ENCODE peak calls at places on chromosomes 2 and 18, in eight cellular contexts. J is fibroblast of the aortic adventitia, E is tibial nerve, Y is chondrocyte, I is astrocyte of the spinal cord, X is osteocyte, W is cardiac muscle cell, Q is left ventricle myocardium inferior. T is an unnamed sample.

GRCh38 chr2:240400319-240401161 is 34.9 kb upstream of the GPC1 start:
- DNase-seq in J (no peak), E (no peak), Y (peak; percentile 78), I (no peak), X (peak; percentile 83), W (no peak), Q (no peak), T (peak; percentile 65)

GRCh38 chr2:180622122-180622918 is 358.1 kb upstream of the UBE2E3 start:
- DNase-seq in J (peak; percentile 70), E (no peak), Y (no peak), I (peak; percentile 78), X (no peak), W (no peak), Q (no peak), T (no peak)

GRCh38 chr2:72893594-72894319 is 6.5 kb downstream of the SPR start:
- DNase-seq in J (peak; percentile 65), E (no peak), Y (no peak), I (peak; percentile 66), X (no peak), W (peak; percentile 82), Q (peak; percentile 36), T (no peak)

GRCh38 chr2:188176626-188177025 is 115.0 kb upstream of the GULP1 start:
- DNase-seq in J (no peak), E (no peak), Y (no peak), I (no peak), X (no peak), W (no peak), Q (no peak), T (no peak)

GRCh38 chr2:207530160-207531023 is 630 bp downstream of the CREB1 start:
- DNase-seq in J (peak; percentile 52), E (no peak), Y (peak; percentile 86), I (peak; percentile 53), X (no peak), W (peak; percentile 46), Q (peak; percentile 41), T (no peak)

GRCh38 chr18:21300616-21301200 is 58.7 kb downstream of the GREB1L start:
- DNase-seq in J (no peak), E (no peak), Y (no peak), I (no peak), X (no peak), W (no peak), Q (no peak), T (no peak)

GRCh38 chr2:170255971-170256370 is 78.0 kb downstream of the MYO3B start:
- DNase-seq in J (peak; percentile 61), E (no peak), Y (no peak), I (peak; percentile 16), X (no peak), W (no peak), Q (no peak), T (no peak)

GRCh38 chr18:8657873-8658521 is 47.4 kb upstream of the MTCL1 start:
- DNase-seq in J (peak; percentile 37), E (no peak), Y (no peak), I (peak; percentile 43), X (peak; percentile 83), W (no peak), Q (no peak), T (no peak)

GRCh38 chr2:85799215-85799956 is 45.6 kb downstream of the ATOH8 start:
- DNase-seq in J (no peak), E (no peak), Y (no peak), I (no peak), X (no peak), W (no peak), Q (no peak), T (no peak)

GRCh38 chr2:167335627-167336026 is 447.3 kb downstream of the XIRP2 start:
- DNase-seq in J (no peak), E (no peak), Y (no peak), I (peak; percentile 47), X (no peak), W (no peak), Q (no peak), T (no peak)

GRCh38 chr2:222797308-222797707 is 63.5 kb upstream of the ACSL3 start:
- DNase-seq in J (peak; percentile 84), E (no peak), Y (no peak), I (peak; percentile 39), X (no peak), W (no peak), Q (no peak), T (no peak)

GRCh38 chr2:126634273-126634861 is 21.6 kb upstream of the GYPC start:
- DNase-seq in J (peak; percentile 17), E (no peak), Y (no peak), I (no peak), X (no peak), W (no peak), Q (no peak), T (no peak)

GRCh38 chr2:120703330-120703994 is 32.2 kb upstream of the GLI2 start:
- DNase-seq in J (peak; percentile 85), E (no peak), Y (no peak), I (peak; percentile 70), X (no peak), W (no peak), Q (no peak), T (no peak)

GRCh38 chr2:151091583-151091982 is 170.1 kb downstream of the RBM43 start:
- DNase-seq in J (no peak), E (no peak), Y (no peak), I (no peak), X (no peak), W (no peak), Q (no peak), T (no peak)

GRCh38 chr2:216572582-216573578 is 60.3 kb upstream of the IGFBP2 start:
- DNase-seq in J (peak; percentile 73), E (peak; percentile 60), Y (no peak), I (peak; percentile 56), X (no peak), W (no peak), Q (peak; percentile 88), T (no peak)

GRCh38 chr2:190530211-190530639 is 4.3 kb downstream of the NEMP2 start:
- DNase-seq in J (peak; percentile 91), E (no peak), Y (no peak), I (peak; percentile 37), X (no peak), W (no peak), Q (no peak), T (no peak)

GRCh38 chr2:24360963-24361330 is 611 bp upstream of the ITSN2 start:
- DNase-seq in J (no peak), E (no peak), Y (no peak), I (no peak), X (no peak), W (no peak), Q (no peak), T (no peak)

GRCh38 chr2:201973316-201973715 is 60.3 kb upstream of the FZD7 start:
- DNase-seq in J (no peak), E (no peak), Y (no peak), I (no peak), X (no peak), W (no peak), Q (no peak), T (no peak)

GRCh38 chr18:61503688-61504087 is 170.5 kb downstream of the CDH20 start:
- DNase-seq in J (peak; percentile 7), E (no peak), Y (no peak), I (peak; percentile 1), X (no peak), W (no peak), Q (no peak), T (no peak)

GRCh38 chr2:30862054-30862651 is 54.9 kb upstream of the CAPN13 start:
- DNase-seq in J (peak; percentile 65), E (peak; percentile 59), Y (no peak), I (peak; percentile 64), X (no peak), W (peak; percentile 89), Q (peak; percentile 29), T (no peak)
- TF ChIP-seq CTCF in J (peak; percentile 58), E (peak; percentile 47), Y (peak; percentile 90), I (peak; percentile 61), X (peak; percentile 87), W (peak; percentile 50), Q (peak; percentile 69), T (peak; percentile 91)

GRCh38 chr2:136242100-136242499 is 124.2 kb upstream of the CXCR4 start:
- DNase-seq in J (no peak), E (no peak), Y (no peak), I (no peak), X (no peak), W (no peak), Q (no peak), T (no peak)

GRCh38 chr2:136235451-136236418 is 117.8 kb upstream of the CXCR4 start:
- DNase-seq in J (peak; percentile 99), E (no peak), Y (no peak), I (peak; percentile 70), X (no peak), W (no peak), Q (no peak), T (no peak)

GRCh38 chr2:136242687-136243277 is 124.8 kb upstream of the CXCR4 start:
- DNase-seq in J (no peak), E (no peak), Y (no peak), I (no peak), X (no peak), W (no peak), Q (no peak), T (no peak)

GRCh38 chr2:136238214-136238551 is 120.2 kb upstream of the CXCR4 start:
- DNase-seq in J (peak; percentile 76), E (no peak), Y (no peak), I (no peak), X (no peak), W (no peak), Q (no peak), T (no peak)

DNA sequence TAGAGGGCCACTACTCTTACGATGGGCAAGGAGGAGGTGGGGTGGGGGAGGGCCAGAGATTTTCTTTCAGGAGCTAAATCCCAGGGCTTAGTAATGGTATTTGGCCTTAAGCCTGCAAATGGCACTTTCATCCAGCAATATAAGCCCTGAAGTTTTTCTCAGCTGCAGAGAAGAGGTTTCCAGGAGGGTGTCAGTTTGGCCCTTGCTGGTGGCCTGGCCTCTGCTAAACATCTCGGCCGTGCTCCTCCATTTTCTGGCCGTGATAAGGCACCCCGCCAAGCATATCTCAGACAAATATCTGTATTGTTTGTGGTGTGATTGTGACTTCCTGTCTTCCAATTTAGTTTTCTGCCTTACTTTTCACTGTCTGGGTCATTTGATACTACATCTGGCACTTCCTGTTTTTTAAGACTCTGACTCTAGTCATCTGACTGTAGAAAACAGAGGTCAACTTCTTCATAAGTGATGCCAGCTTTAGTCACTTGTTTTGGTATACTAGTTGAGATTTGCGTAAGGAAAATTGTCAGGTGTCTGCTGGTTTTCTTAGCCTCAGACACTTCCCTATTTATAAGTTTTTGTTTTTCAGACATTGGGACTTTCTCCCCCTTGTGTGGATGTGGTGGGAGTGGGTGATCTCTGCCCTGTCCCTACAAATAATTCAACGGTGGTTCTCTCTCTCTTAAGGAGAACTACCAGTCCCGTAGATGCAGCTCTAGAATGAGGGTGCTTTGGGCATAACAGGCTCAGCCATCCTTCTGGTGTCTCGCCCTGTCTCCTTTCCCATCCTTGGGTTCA is 120.8 kb upstream of the CXCR4 start:
- DNase-seq in J (peak; percentile 75), E (peak; percentile 40), Y (no peak), I (peak; percentile 44), X (no peak), W (no peak), Q (no peak), T (no peak)
- TF ChIP-seq CTCF in J (no peak), E (no peak), Y (no peak), I (no peak), X (no peak), W (no peak), Q (no peak), T (no peak)

GRCh38 chr2:152555048-152555447 is 162.2 kb downstream of the PRPF40A start:
- DNase-seq in J (peak; percentile 28), E (no peak), Y (no peak), I (peak; percentile 32), X (no peak), W (no peak), Q (no peak), T (no peak)
- TF ChIP-seq CTCF in J (peak; percentile 43), E (no peak), Y (peak; percentile 67), I (peak; percentile 47), X (peak; percentile 49), W (peak; percentile 54), Q (peak; percentile 29), T (peak; percentile 65)

GRCh38 chr2:184268900-184269299 is 329.4 kb upstream of the ZNF804A start:
- DNase-seq in J (no peak), E (no peak), Y (no peak), I (no peak), X (no peak), W (no peak), Q (no peak), T (no peak)
- TF ChIP-seq CTCF in J (no peak), E (no peak), Y (no peak), I (no peak), X (no peak), W (no peak), Q (no peak), T (no peak)